ENCODE peak calls at places on chromosome 12, in four cellular contexts. One of them, this sample, is unnamed. For H3K4me1, the result is how much of the 10 kb centered on the place peaks cover.

GRCh38 chr12:89632778-89633177 is 75.9 kb downstream of the ATP2B1 start:
- DNase-seq in fibroblast of lung: no peak
- DNase-seq in HCT116: no peak
- DNase-seq in heart left ventricle: no peak
- DNase-seq in this sample: no peak

GRCh38 chr12:63991036-63991547 is 146.6 kb downstream of the SRGAP1 start:
- DNase-seq in heart left ventricle: no peak
- DNase-seq in HCT116: no peak
- DNase-seq in fibroblast of lung: peak
- DNase-seq in this sample: no peak

GRCh38 chr12:67790660-67791059 is 142.1 kb downstream of the DYRK2 start:
- DNase-seq in fibroblast of lung: no peak
- DNase-seq in HCT116: no peak
- DNase-seq in heart left ventricle: no peak
- DNase-seq in this sample: no peak

GRCh38 chr12:28033538-28033915 is 61.0 kb upstream of the PTHLH start:
- DNase-seq in fibroblast of lung: peak
- DNase-seq in heart left ventricle: no peak
- DNase-seq in HCT116: no peak
- DNase-seq in this sample: no peak

GRCh38 chr12:10067942-10068341 is 30.8 kb downstream of the CLEC1A start:
- DNase-seq in fibroblast of lung: no peak
- DNase-seq in heart left ventricle: no peak
- DNase-seq in HCT116: no peak
- DNase-seq in this sample: no peak

GRCh38 chr12:115421350-115421749 is 737.4 kb upstream of the TBX3 start:
- DNase-seq in fibroblast of lung: no peak
- DNase-seq in heart left ventricle: no peak
- DNase-seq in HCT116: no peak
- DNase-seq in this sample: no peak

GRCh38 chr12:39780527-39781446 is 161.2 kb upstream of the ABCD2 start:
- DNase-seq in HCT116: no peak
- DNase-seq in fibroblast of lung: peak
- DNase-seq in heart left ventricle: no peak
- DNase-seq in this sample: no peak

GRCh38 chr12:49017764-49018281 is 753 bp downstream of the PRKAG1 start:
- DNase-seq in fibroblast of lung: no peak
- DNase-seq in HCT116: no peak
- DNase-seq in heart left ventricle: peak
- DNase-seq in this sample: no peak

GRCh38 chr12:92144045-92144630 is 1.5 kb downstream of the BTG1 start:
- DNase-seq in heart left ventricle: peak
- DNase-seq in fibroblast of lung: peak
- DNase-seq in HCT116: peak
- DNase-seq in this sample: peak

GRCh38 chr12:6763380-6763779 is 2.8 kb upstream of the PTMS start:
- DNase-seq in heart left ventricle: no peak
- DNase-seq in fibroblast of lung: no peak
- DNase-seq in HCT116: no peak
- DNase-seq in this sample: no peak

GRCh38 chr12:113374823-113375428 is 16.5 kb downstream of the PLBD2 start:
- DNase-seq in heart left ventricle: peak
- DNase-seq in fibroblast of lung: no peak
- DNase-seq in HCT116: no peak
- DNase-seq in this sample: no peak

GRCh38 chr12:120529641-120530314 is 820 bp upstream of the COQ5 start:
- DNase-seq in HCT116: peak
- DNase-seq in heart left ventricle: no peak
- DNase-seq in fibroblast of lung: no peak
- DNase-seq in this sample: no peak

GRCh38 chr12:5589055-5589454 is 157.1 kb downstream of the NTF3 start:
- DNase-seq in heart left ventricle: no peak
- DNase-seq in HCT116: no peak
- DNase-seq in fibroblast of lung: no peak
- DNase-seq in this sample: no peak

GRCh38 chr12:82952946-82953345 is 266.2 kb downstream of the TMTC2 start:
- DNase-seq in fibroblast of lung: no peak
- DNase-seq in heart left ventricle: no peak
- DNase-seq in HCT116: no peak
- DNase-seq in this sample: no peak

GRCh38 chr12:67540920-67541624 is 107.5 kb upstream of the DYRK2 start:
- DNase-seq in heart left ventricle: no peak
- DNase-seq in fibroblast of lung: no peak
- DNase-seq in HCT116: no peak
- DNase-seq in this sample: no peak

GRCh38 chr12:96177013-96177412 is 17.2 kb upstream of the ELK3 start:
- DNase-seq in heart left ventricle: no peak
- DNase-seq in fibroblast of lung: peak
- DNase-seq in HCT116: no peak
- DNase-seq in this sample: no peak

GRCh38 chr12:12267801-12268200 is 957 bp upstream of the LRP6 start:
- DNase-seq in HCT116: no peak
- DNase-seq in fibroblast of lung: no peak
- DNase-seq in heart left ventricle: no peak
- DNase-seq in this sample: no peak

GRCh38 chr12:66107451-66107915 is 23.1 kb downstream of the LLPH start:
- DNase-seq in heart left ventricle: peak
- DNase-seq in HCT116: peak
- DNase-seq in fibroblast of lung: peak
- DNase-seq in this sample: peak

GRCh38 chr12:101490286-101490920 is 15.3 kb downstream of the SPIC start:
- DNase-seq in heart left ventricle: no peak
- DNase-seq in fibroblast of lung: peak
- DNase-seq in HCT116: peak
- DNase-seq in this sample: no peak

GRCh38 chr12:70048521-70049245 is 194.6 kb upstream of the CNOT2 start:
- DNase-seq in fibroblast of lung: no peak
- DNase-seq in HCT116: no peak
- DNase-seq in heart left ventricle: no peak
- DNase-seq in this sample: no peak

GRCh38 chr12:115377781-115378180 is 693.8 kb upstream of the TBX3 start:
- DNase-seq in heart left ventricle: no peak
- DNase-seq in fibroblast of lung: no peak
- DNase-seq in HCT116: no peak
- DNase-seq in this sample: no peak

GRCh38 chr12:57166971-57167371 is 19.6 kb upstream of the LRP1-AS start:
- DNase-seq in heart left ventricle: no peak
- DNase-seq in HCT116: no peak
- DNase-seq in fibroblast of lung: peak
- DNase-seq in this sample: no peak

GRCh38 chr12:94149781-94150482 is 1.6 kb downstream of the PLXNC1 start:
- DNase-seq in HCT116: no peak
- DNase-seq in heart left ventricle: peak
- DNase-seq in fibroblast of lung: peak
- DNase-seq in this sample: no peak

GRCh38 chr12:116426391-116427136 is 132.6 kb upstream of the MAP1LC3B2 start:
- DNase-seq in fibroblast of lung: peak
- DNase-seq in heart left ventricle: peak
- DNase-seq in HCT116: peak
- DNase-seq in this sample: no peak

GRCh38 chr12:114360485-114360884 is 45.5 kb downstream of the TBX5 start:
- DNase-seq in HCT116: no peak
- DNase-seq in heart left ventricle: no peak
- DNase-seq in fibroblast of lung: no peak
- DNase-seq in this sample: no peak

GRCh38 chr12:130838284-130838950 is 633 bp downstream of the STX2 start:
- DNase-seq in fibroblast of lung: no peak
- DNase-seq in heart left ventricle: peak
- DNase-seq in HCT116: no peak
- DNase-seq in this sample: peak

GRCh38 chr12:100857418-100857817 is 62.8 kb downstream of the ANO4 start:
- DNase-seq in fibroblast of lung: no peak
- DNase-seq in heart left ventricle: no peak
- DNase-seq in HCT116: no peak
- DNase-seq in this sample: no peak

GRCh38 chr12:89461649-89462612 is 62.7 kb downstream of the GALNT4 start:
- DNase-seq in heart left ventricle: no peak
- DNase-seq in HCT116: peak
- DNase-seq in fibroblast of lung: peak
- DNase-seq in this sample: no peak

GRCh38 chr12:24363177-24363754 is 413.8 kb upstream of the SOX5 start:
- DNase-seq in HCT116: no peak
- DNase-seq in heart left ventricle: no peak
- DNase-seq in fibroblast of lung: no peak
- DNase-seq in this sample: no peak

GRCh38 chr12:106108187-106108816 is 30.5 kb downstream of the NUAK1 start:
- DNase-seq in HCT116: no peak
- DNase-seq in heart left ventricle: peak
- DNase-seq in fibroblast of lung: peak
- DNase-seq in this sample: no peak
- H3K4me1 ChIP-seq in HCT116: under half
- H3K4me1 ChIP-seq in heart left ventricle: half or more
- H3K4me1 ChIP-seq in fibroblast of lung: under half
- H3K4me1 ChIP-seq in this sample: under half

DNA sequence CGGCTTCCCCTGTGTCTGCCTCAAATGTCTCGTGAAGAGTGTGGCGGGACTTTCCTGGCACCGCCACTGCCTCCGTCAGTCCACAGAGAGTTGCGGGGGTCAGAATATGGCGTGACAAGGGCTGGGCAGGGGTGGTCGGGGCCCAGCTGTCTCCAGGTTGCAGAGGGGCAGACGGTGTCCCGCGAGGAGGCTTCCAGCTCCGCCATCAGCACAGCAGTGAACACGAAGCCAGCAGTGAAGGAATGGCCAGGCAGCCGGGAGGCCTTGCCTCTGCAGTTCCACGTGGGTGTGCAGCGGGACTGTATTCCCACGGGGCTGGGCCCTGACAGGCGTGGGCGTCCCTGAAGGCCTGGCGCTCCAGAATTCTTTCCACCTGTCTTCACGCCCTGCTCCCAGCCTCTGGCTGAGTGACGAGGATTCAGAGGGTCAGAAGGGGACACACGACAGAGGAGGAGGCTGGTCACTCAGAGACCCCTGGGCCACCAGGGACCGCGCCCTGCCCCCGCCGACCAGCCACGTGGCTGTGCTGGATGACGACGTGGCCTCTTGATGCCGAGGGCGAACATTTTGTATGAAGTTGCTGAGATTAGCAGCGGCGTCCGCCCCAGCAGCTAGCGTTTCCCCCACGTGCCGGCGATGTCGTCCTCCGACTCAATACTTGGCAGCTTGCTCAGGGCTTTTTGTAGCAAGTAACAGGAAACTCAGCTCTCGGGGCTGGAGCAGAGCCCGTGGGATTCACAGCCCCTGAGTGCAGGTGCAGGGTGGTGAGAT is 25.0 kb upstream of the GALNT9 start:
- DNase-seq in fibroblast of lung: no peak
- DNase-seq in heart left ventricle: peak
- DNase-seq in HCT116: no peak
- DNase-seq in this sample: no peak
- H3K4me1 ChIP-seq in fibroblast of lung: under half
- H3K4me1 ChIP-seq in heart left ventricle: under half
- H3K4me1 ChIP-seq in HCT116: under half
- H3K4me1 ChIP-seq in this sample: under half

GRCh38 chr12:15634010-15634676 is 155.0 kb downstream of the EPS8 start:
- DNase-seq in fibroblast of lung: peak
- DNase-seq in HCT116: no peak
- DNase-seq in heart left ventricle: peak
- DNase-seq in this sample: no peak

GRCh38 chr12:15631007-15631715 is 158.0 kb downstream of the EPS8 start:
- DNase-seq in HCT116: no peak
- DNase-seq in heart left ventricle: no peak
- DNase-seq in fibroblast of lung: no peak
- DNase-seq in this sample: no peak

GRCh38 chr12:15629761-15630160 is 159.4 kb downstream of the EPS8 start:
- DNase-seq in HCT116: no peak
- DNase-seq in heart left ventricle: no peak
- DNase-seq in fibroblast of lung: peak
- DNase-seq in this sample: no peak

GRCh38 chr12:15633201-15633600 is 156.0 kb downstream of the EPS8 start:
- DNase-seq in heart left ventricle: no peak
- DNase-seq in fibroblast of lung: peak
- DNase-seq in HCT116: no peak
- DNase-seq in this sample: no peak

DNA sequence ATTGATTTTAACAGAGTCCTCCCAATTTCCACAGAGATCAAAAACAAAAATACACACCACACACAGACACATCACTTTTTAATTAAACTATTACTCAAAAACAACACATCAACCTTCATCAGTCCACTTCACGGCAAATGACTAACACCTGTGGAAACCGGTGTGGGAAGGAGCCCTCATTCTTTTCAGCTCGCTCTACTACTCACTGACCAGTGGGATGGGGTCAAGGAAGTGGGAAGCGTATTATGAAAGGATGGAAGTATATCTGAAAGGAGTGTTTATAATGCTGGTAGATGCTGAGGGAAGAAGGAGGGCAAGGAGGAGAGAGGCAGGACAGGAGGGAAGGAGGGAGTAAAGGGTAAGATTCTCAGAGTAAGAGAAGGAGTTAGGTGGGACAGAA is 156.5 kb downstream of the EPS8 start:
- DNase-seq in HCT116: peak
- DNase-seq in fibroblast of lung: no peak
- DNase-seq in heart left ventricle: no peak
- DNase-seq in this sample: no peak
- H3K4me1 ChIP-seq in HCT116: half or more
- H3K4me1 ChIP-seq in fibroblast of lung: under half
- H3K4me1 ChIP-seq in heart left ventricle: under half
- H3K4me1 ChIP-seq in this sample: under half

GRCh38 chr12:52873513-52873831 is 24.7 kb upstream of the KRT78 start:
- DNase-seq in fibroblast of lung: no peak
- DNase-seq in HCT116: no peak
- DNase-seq in heart left ventricle: no peak
- DNase-seq in this sample: no peak

GRCh38 chr12:52874573-52875435 is 26.0 kb upstream of the KRT78 start:
- DNase-seq in fibroblast of lung: no peak
- DNase-seq in HCT116: no peak
- DNase-seq in heart left ventricle: no peak
- DNase-seq in this sample: no peak

GRCh38 chr12:52872644-52873384 is 24.0 kb upstream of the KRT78 start:
- DNase-seq in HCT116: no peak
- DNase-seq in fibroblast of lung: no peak
- DNase-seq in heart left ventricle: no peak
- DNase-seq in this sample: no peak

GRCh38 chr12:52876371-52876770 is 27.6 kb upstream of the KRT78 start:
- DNase-seq in heart left ventricle: no peak
- DNase-seq in HCT116: no peak
- DNase-seq in fibroblast of lung: no peak
- DNase-seq in this sample: no peak

DNA sequence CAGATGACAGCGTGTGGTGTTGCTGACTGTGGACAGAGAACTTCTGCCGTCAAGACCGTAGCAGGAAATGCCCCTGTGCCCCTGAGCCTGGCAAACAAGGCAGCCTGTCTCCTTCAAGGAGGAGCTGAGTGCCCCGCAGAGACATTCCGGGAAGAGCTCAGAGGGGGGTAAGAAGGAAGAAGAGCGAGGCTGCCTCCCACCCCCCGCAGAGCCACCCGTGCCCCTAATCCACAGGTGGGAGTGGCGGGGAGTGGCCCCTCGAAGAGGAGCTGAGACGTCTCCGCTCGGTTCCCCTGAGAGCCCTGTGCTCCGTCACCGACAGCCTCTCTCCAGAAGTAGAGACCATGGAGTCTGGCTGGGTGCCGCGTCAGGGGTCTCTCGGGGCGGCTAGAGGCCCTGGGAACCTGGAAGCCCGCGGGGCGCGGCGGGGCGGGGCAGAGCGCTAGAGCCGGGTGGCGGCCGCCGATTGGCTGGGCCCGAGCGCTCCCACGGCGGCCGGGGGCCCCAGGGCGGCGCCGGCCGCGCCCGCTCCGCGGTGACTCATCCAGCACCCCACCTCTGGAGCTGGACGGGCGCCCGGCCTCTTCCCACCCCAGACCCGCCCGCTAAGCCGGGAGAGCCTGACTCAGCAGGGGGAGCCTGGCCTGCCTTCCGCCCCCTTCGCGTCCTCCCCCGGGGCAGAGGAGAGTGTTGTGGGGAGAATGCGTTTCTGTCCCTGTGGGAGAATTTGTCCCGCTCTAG is 25.2 kb upstream of the KRT78 start:
- DNase-seq in heart left ventricle: peak
- DNase-seq in fibroblast of lung: peak
- DNase-seq in HCT116: peak
- DNase-seq in this sample: peak
- H3K4me1 ChIP-seq in heart left ventricle: under half
- H3K4me1 ChIP-seq in fibroblast of lung: under half
- H3K4me1 ChIP-seq in HCT116: half or more
- H3K4me1 ChIP-seq in this sample: under half

This sample was measured in CD8-positive, alpha-beta memory T cell.